ENCODE peak calls at places on chromosome 14, in six cellular contexts. W is kidney epithelial cell, Y is A549, K is esophagus squamous epithelium, U is tibial artery, Z is heart right ventricle. T is an unnamed sample.

GRCh38 chr14:97306133-97306784 is 509.1 kb downstream of the VRK1 start:
- DNase-seq in W (no peak), Y (no peak), K (no peak), U (no peak), Z (no peak), T (no peak)

GRCh38 chr14:33120966-33121365 is 182.3 kb downstream of the NPAS3 start:
- DNase-seq in W (no peak), Y (no peak), K (no peak), U (no peak), Z (no peak), T (no peak)

GRCh38 chr14:23577710-23578392 is 739 bp downstream of the JPH4 start:
- DNase-seq in W (no peak), Y (no peak), K (no peak), U (no peak), Z (no peak), T (no peak)

GRCh38 chr14:95496690-95497241 is 19.7 kb downstream of the SYNE3 start:
- DNase-seq in W (no peak), Y (no peak), K (no peak), U (no peak), Z (no peak), T (no peak)

GRCh38 chr14:81164167-81164774 is 56.5 kb downstream of the GTF2A1 start:
- DNase-seq in W (peak), Y (peak), K (no peak), U (peak), Z (peak), T (peak)

GRCh38 chr14:49971156-49972141 is 78.6 kb downstream of the ARF6 start:
- DNase-seq in W (no peak), Y (no peak), K (no peak), U (no peak), Z (no peak), T (no peak)

GRCh38 chr14:21408152-21408551 is 24.3 kb upstream of the SUPT16H start:
- DNase-seq in W (peak), Y (peak), K (no peak), U (no peak), Z (no peak), T (peak)

GRCh38 chr14:34874386-34875030 is 652 bp downstream of the BAZ1A start:
- DNase-seq in W (no peak), Y (peak), K (no peak), U (peak), Z (peak), T (no peak)

GRCh38 chr14:51328089-51328941 is 88.3 kb downstream of the TMX1 start:
- DNase-seq in W (no peak), Y (peak), K (no peak), U (no peak), Z (peak), T (no peak)

GRCh38 chr14:20626274-20626673 is 15.2 kb downstream of the OR6S1 start:
- DNase-seq in W (no peak), Y (no peak), K (no peak), U (no peak), Z (no peak), T (no peak)

GRCh38 chr14:102317564-102318248 is 1.8 kb upstream of the ZNF839 start:
- DNase-seq in W (no peak), Y (peak), K (no peak), U (no peak), Z (peak), T (no peak)
- TF ChIP-seq CTCF in W (no peak), Y (no peak), K (no peak), U (no peak), Z (peak), T (peak)

DNA sequence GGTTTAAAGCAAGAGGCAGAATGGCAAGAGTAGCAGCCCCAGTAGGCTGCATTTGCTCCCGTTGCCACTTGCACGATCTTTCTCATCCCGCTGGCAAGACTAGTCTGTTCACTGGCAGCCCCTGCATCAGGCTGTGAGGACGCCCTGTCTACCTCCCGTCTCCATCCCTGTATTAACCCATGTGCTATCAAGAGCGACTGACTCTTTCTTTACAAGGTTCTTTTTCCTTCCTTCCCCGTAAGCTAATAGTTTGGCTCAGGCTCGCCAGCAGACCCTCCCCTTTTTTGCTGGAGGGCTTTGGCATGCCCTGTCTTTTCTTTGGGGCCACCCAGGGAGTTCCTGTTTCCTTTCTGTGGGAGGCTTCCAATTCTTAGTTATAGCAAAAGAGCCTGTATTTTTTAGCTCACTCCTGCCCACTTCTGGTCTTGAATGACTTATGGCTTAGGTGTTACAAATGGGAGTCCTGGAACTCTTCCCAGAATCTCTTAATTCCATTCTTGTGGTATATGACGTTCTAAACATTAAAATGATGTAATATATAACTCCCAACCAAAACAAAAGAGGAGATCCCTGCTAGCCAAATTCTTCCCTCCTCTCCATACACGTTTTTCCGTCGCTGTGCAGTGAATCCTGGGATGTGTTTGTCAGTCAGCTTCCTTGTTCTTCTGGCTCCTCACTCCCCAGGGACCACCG is 149.0 kb downstream of the PRKCH start:
- DNase-seq in W (peak), Y (peak), K (no peak), U (no peak), Z (peak), T (peak)
- TF ChIP-seq CTCF in W (peak), Y (peak), K (no peak), U (no peak), Z (peak), T (peak)

GRCh38 chr14:37122288-37122687 is 50.1 kb downstream of the SLC25A21 start:
- DNase-seq in W (peak), Y (peak), K (no peak), U (no peak), Z (no peak), T (peak)

GRCh38 chr14:37118673-37119366 is 53.6 kb downstream of the SLC25A21 start:
- DNase-seq in W (no peak), Y (no peak), K (no peak), U (no peak), Z (no peak), T (no peak)

GRCh38 chr14:37114559-37114958 is 57.8 kb downstream of the SLC25A21 start:
- DNase-seq in W (no peak), Y (no peak), K (no peak), U (no peak), Z (no peak), T (no peak)

GRCh38 chr14:37114039-37114438 is 58.4 kb downstream of the SLC25A21 start:
- DNase-seq in W (no peak), Y (peak), K (no peak), U (no peak), Z (no peak), T (no peak)

GRCh38 chr14:37116933-37117844 is 55.2 kb downstream of the SLC25A21 start:
- DNase-seq in W (no peak), Y (peak), K (no peak), U (no peak), Z (no peak), T (peak)
- TF ChIP-seq CTCF in W (peak), Y (peak), K (no peak), U (peak), Z (no peak), T (peak)

DNA sequence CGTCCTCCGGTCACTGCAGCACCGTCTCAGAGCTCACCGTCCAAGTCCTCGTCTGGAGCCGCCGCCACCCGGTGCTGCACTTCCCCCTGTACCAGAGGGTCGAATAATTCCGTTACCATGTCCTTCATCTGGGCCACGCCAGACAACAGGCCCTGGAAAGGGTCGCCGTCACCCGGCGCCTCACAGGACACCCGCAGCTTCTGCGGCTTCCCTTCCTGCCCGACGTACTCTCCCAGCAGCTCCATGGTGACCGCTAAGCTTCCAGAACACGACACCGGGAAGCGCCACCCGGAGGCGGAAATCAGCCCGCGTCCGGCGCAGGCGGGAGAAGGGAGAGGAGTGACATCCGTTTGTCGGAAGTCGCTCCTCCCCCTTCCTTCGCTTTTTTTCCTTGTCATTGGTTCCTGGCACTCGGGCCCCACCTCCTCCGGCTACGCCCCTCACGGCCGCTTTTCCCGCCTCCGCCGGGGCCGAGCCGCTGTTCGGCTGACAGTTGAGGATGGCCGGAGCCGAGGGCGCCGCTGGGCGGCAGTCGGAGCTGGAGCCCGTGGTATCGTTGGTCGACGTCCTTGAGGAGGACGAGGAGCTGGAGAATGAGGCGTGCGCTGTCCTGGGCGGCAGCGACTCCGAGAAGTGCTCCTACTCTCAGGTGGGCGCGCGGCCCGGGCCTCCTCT is at the start of the genes GON7 and UBR7:
- DNase-seq in W (peak), Y (peak), K (peak), U (peak), Z (peak), T (peak)
- TF ChIP-seq CTCF in W (peak), Y (no peak), K (peak), U (peak), Z (peak), T (peak)

GRCh38 chr14:76456200-76456599 is 80.3 kb downstream of the ESRRB start:
- DNase-seq in W (no peak), Y (peak), K (no peak), U (no peak), Z (peak), T (no peak)
- TF ChIP-seq CTCF in W (peak), Y (peak), K (no peak), U (peak), Z (peak), T (peak)

GRCh38 chr14:104655128-104655848 is 34.1 kb upstream of the INF2 start:
- DNase-seq in W (no peak), Y (no peak), K (no peak), U (no peak), Z (no peak), T (no peak)

GRCh38 chr14:104654119-104654518 is 35.3 kb upstream of the INF2 start:
- DNase-seq in W (no peak), Y (no peak), K (no peak), U (no peak), Z (no peak), T (no peak)

GRCh38 chr14:104657114-104657524 is 32.3 kb upstream of the INF2 start:
- DNase-seq in W (no peak), Y (no peak), K (no peak), U (peak), Z (no peak), T (no peak)

GRCh38 chr14:104657563-104658324 is 31.7 kb upstream of the INF2 start:
- DNase-seq in W (no peak), Y (no peak), K (no peak), U (no peak), Z (no peak), T (no peak)

DNA sequence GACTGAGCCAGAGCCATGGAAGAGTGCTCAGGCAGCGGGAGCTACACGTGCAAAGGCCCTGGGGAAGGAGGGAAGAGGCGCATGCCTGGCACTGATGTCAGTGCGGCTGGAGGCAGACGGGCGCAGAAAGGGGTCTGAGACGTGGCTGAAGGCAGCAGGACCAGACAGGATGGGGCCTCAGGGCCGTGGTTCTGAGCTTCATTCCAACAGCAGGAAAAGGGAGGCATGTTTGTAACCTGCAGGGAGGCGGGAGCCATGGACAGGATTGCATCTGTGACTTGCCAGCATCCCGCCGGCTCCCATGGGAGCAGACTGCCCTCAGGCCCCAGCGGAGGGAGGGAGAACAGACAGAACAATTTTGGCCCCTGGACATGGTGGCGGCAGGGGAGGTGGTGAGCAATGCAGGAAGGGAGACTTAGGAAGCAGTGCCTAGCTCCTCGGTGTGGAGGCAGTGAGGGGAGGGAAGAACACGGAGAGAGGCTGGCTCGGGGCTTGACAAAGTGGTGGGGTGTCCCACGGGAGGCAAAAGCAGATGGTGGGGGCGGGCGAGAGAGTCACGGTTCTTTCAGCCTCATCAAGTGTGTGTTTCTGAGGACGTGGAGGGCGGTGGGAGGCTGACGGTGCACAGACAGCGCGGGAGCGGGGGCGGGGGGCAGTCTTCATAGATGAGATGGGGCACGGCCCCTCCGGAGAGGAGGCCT is 33.3 kb upstream of the INF2 start:
- DNase-seq in W (no peak), Y (no peak), K (no peak), U (no peak), Z (no peak), T (no peak)
- TF ChIP-seq CTCF in W (no peak), Y (no peak), K (no peak), U (no peak), Z (no peak), T (no peak)

DNA sequence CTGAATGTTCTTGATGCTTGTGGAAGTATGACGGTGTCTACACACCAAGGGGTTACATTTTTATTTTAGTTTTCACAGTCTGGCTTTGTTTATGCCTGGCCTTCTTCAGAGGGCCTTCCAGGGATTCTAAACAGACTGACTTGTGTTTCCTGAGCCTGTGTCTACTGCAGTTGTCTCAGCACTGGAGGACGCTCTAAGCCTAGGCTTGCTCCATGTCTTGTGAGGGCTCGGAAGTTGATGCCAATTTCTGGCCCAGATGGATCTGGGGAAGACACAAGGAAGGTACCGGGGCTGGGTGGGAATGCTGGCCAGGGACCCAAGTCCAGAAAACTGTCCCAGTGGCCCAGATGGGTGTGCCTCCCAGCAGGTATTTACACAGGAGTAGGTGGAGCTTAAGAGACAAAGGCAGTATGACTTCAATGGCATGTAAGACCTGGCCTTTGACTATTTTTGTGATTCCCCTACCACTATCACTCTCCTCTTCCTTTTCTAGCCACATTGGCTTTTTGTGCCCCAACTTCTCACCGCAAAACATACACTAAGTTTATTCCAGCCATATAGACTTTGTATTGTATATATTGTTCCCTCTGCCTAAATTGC is 56.9 kb downstream of the GPR137C start:
- DNase-seq in W (no peak), Y (no peak), K (no peak), U (no peak), Z (no peak), T (no peak)
- TF ChIP-seq CTCF in W (no peak), Y (no peak), K (no peak), U (no peak), Z (no peak), T (no peak)

GRCh38 chr14:61891810-61892209 is 129.6 kb downstream of the SNAPC1 start:
- DNase-seq in W (no peak), Y (no peak), K (no peak), U (no peak), Z (no peak), T (no peak)

GRCh38 chr14:61893371-61893940 is 131.2 kb downstream of the SNAPC1 start:
- DNase-seq in W (no peak), Y (no peak), K (no peak), U (no peak), Z (no peak), T (no peak)

GRCh38 chr14:61891251-61891650 is 129.0 kb downstream of the SNAPC1 start:
- DNase-seq in W (peak), Y (no peak), K (no peak), U (no peak), Z (no peak), T (no peak)

GRCh38 chr14:61887628-61888027 is 125.4 kb downstream of the SNAPC1 start:
- DNase-seq in W (peak), Y (no peak), K (no peak), U (no peak), Z (no peak), T (no peak)

DNA sequence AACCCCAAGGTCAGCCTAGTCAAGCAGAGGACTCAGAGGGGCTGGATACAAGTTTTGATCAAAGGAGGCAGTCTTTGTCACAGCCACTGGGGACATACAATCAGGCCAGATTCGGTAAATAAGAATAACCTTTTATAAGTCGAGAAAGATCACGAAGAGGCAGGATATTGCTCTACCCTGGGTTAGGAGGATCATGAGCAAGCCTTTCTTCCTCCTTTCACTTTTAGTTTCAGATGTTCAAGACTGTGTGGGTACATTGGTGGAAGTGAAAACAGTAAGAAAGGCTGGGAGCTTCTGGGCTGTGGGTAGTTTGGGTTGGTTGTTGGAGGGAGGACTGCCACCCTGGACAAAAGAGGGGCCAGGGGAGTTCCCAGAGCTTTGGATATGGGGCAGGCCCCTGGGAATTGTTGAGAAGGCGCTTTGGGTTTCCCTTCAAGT is 127.7 kb downstream of the SNAPC1 start:
- DNase-seq in W (no peak), Y (no peak), K (no peak), U (no peak), Z (no peak), T (no peak)
- TF ChIP-seq CTCF in W (no peak), Y (no peak), K (no peak), U (no peak), Z (no peak), T (no peak)

DNA sequence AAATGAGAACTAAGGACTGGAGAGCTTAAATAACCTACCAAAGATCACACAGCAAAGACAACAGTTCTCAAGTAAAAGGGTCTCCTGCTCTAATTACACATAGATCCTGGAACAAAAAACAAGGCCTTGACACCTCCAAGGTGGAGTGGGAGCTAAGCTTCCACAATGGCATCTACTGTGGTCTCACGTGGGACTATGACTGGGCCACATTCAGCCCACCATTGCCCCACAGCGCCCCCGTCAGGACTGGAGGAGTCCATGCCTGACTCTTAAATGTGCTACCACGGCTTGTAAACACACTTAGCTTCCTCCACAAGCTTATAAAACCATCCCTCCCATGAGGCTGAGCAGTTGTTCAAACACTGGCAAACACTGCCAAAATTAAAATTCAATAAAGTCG is 88.5 kb downstream of the GCH1 start:
- DNase-seq in W (no peak), Y (peak), K (no peak), U (no peak), Z (no peak), T (no peak)
- TF ChIP-seq CTCF in W (peak), Y (peak), K (no peak), U (no peak), Z (no peak), T (peak)